ENCODE peak calls at places on chromosomes 7 and 10, in eight cellular contexts. W is thoracic aorta; M is HCT116; D is cardiac muscle cell; R is GM23338; I is mammary epithelial cell; H is CD8-positive, alpha-beta T cell; S is HAP-1. K is an unnamed sample.
A peak's percentile ranks its signal among the peaks of the same experiment; 100 is the strongest.

GRCh38 chr10:74150151-74151056 is at the start of gene AP3M1:
- DNase-seq in W (peak; percentile 55), M (no peak), D (no peak), R (peak; percentile 97), I (peak; percentile 84), H (peak; percentile 81), S (no peak), K (no peak)

GRCh38 chr10:11517150-11517549 is 94.3 kb downstream of the USP6NL start:
- DNase-seq in W (no peak), M (no peak), D (no peak), R (no peak), I (peak; percentile 42), H (no peak), S (no peak), K (no peak)

GRCh38 chr7:7553386-7553785 is 13.3 kb upstream of the MIOS start:
- DNase-seq in W (no peak), M (no peak), D (no peak), R (no peak), I (no peak), H (no peak), S (no peak), K (no peak)

GRCh38 chr7:104179178-104179577 is 28.6 kb downstream of the ORC5 start:
- DNase-seq in W (no peak), M (no peak), D (no peak), R (peak; percentile 50), I (no peak), H (no peak), S (no peak), K (no peak)

GRCh38 chr10:17479822-17480221 is 25.4 kb upstream of the ST8SIA6 start:
- DNase-seq in W (no peak), M (no peak), D (no peak), R (no peak), I (no peak), H (no peak), S (no peak), K (no peak)

GRCh38 chr10:46106410-46107255 is 60.6 kb upstream of the MSMB start:
- DNase-seq in W (no peak), M (peak; percentile 21), D (peak; percentile 77), R (peak; percentile 86), I (peak; percentile 39), H (peak; percentile 46), S (peak; percentile 55), K (peak; percentile 43)

GRCh38 chr7:75968561-75969001 is 25.8 kb downstream of the TMEM120A start:
- DNase-seq in W (no peak), M (no peak), D (no peak), R (no peak), I (no peak), H (no peak), S (no peak), K (no peak)

GRCh38 chr10:43316988-43317387 is 50.1 kb upstream of the RASGEF1A start:
- DNase-seq in W (no peak), M (no peak), D (no peak), R (peak; percentile 38), I (no peak), H (no peak), S (no peak), K (no peak)

GRCh38 chr7:39407139-39407538 is 159.1 kb upstream of the YAE1 start:
- DNase-seq in W (no peak), M (no peak), D (peak; percentile 8), R (no peak), I (no peak), H (no peak), S (no peak), K (no peak)

GRCh38 chr10:649798-650690 is 39.4 kb downstream of the DIP2C start:
- DNase-seq in W (no peak), M (no peak), D (no peak), R (no peak), I (no peak), H (no peak), S (no peak), K (no peak)

GRCh38 chr10:88933584-88933983 is 19.0 kb downstream of the ACTA2 start:
- DNase-seq in W (no peak), M (no peak), D (no peak), R (no peak), I (no peak), H (no peak), S (no peak), K (no peak)

GRCh38 chr10:73858013-73858708 is 16.2 kb downstream of the CAMK2G start:
- DNase-seq in W (no peak), M (no peak), D (no peak), R (no peak), I (no peak), H (no peak), S (no peak), K (no peak)

GRCh38 chr7:43693687-43694398 is 35.5 kb downstream of the COA1 start:
- DNase-seq in W (no peak), M (peak; percentile 32), D (peak; percentile 49), R (no peak), I (peak; percentile 42), H (no peak), S (no peak), K (no peak)

GRCh38 chr7:118306771-118307170 is 82.3 kb downstream of the ANKRD7 start:
- DNase-seq in W (no peak), M (no peak), D (peak; percentile 2), R (no peak), I (no peak), H (no peak), S (no peak), K (no peak)

GRCh38 chr10:126191192-126191591 is 197.1 kb downstream of the ADAM12 start:
- DNase-seq in W (no peak), M (no peak), D (no peak), R (no peak), I (no peak), H (no peak), S (no peak), K (no peak)

GRCh38 chr10:79053081-79053434 is 15.7 kb upstream of the ZMIZ1 start:
- DNase-seq in W (no peak), M (no peak), D (no peak), R (no peak), I (no peak), H (no peak), S (no peak), K (no peak)
- H3K4me1 ChIP-seq in W (no peaks in the 10 kb centered on the region), M (peaks cover 2% of the 10 kb centered on the region), D (peaks cover 20% of the 10 kb centered on the region), R (peaks cover 24% of the 10 kb centered on the region), I (peaks cover 14% of the 10 kb centered on the region), H (peaks cover 30% of the 10 kb centered on the region), S (peaks cover 5% of the 10 kb centered on the region), K (peaks cover 40% of the 10 kb centered on the region)

GRCh38 chr10:70834448-70835151 is 18.9 kb downstream of the SGPL1 start:
- DNase-seq in W (no peak), M (no peak), D (no peak), R (no peak), I (no peak), H (no peak), S (no peak), K (no peak)

GRCh38 chr10:70832852-70833542 is 17.2 kb downstream of the SGPL1 start:
- DNase-seq in W (no peak), M (no peak), D (peak; percentile 92), R (no peak), I (peak; percentile 93), H (no peak), S (no peak), K (no peak)

GRCh38 chr10:70829543-70829942 is 13.8 kb downstream of the SGPL1 start:
- DNase-seq in W (no peak), M (no peak), D (no peak), R (no peak), I (no peak), H (no peak), S (no peak), K (no peak)

GRCh38 chr10:70830185-70830584 is 14.4 kb downstream of the SGPL1 start:
- DNase-seq in W (no peak), M (no peak), D (no peak), R (no peak), I (peak; percentile 72), H (no peak), S (no peak), K (no peak)

DNA sequence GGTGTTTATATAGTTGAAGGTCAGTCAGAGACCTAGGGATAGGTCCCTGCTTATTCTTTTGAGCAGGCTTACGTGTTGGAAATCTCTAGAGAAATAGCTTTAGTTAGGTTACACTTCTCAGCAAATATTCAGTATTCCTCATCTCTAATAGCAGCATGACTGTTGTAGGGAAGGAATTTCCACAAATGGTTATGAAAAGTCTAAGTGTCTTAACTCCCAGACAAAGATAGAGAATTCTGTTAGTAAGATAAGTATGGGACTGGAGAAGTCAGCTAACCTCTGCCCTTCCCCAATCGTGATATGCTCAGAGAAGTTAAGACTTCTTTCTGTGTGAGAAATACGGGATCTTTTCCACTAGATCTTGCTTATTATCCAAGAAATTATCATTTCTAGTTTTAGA is 16.5 kb downstream of the SGPL1 start:
- DNase-seq in W (no peak), M (no peak), D (no peak), R (no peak), I (no peak), H (no peak), S (no peak), K (no peak)
- H3K4me1 ChIP-seq in W (peaks cover 15% of the 10 kb centered on the region), M (no peaks in the 10 kb centered on the region), D (peaks cover 89% of the 10 kb centered on the region), R (no peaks in the 10 kb centered on the region), I (peaks cover 35% of the 10 kb centered on the region), H (no peaks in the 10 kb centered on the region), S (no peaks in the 10 kb centered on the region), K (no peaks in the 10 kb centered on the region)

GRCh38 chr10:94010116-94010515 is 16.4 kb downstream of the PLCE1 start:
- DNase-seq in W (no peak), M (no peak), D (no peak), R (no peak), I (no peak), H (no peak), S (no peak), K (no peak)

GRCh38 chr10:94016727-94017714 is 23.3 kb downstream of the PLCE1 start:
- DNase-seq in W (no peak), M (no peak), D (no peak), R (peak; percentile 68), I (no peak), H (no peak), S (no peak), K (no peak)

GRCh38 chr10:94010886-94011285 is 17.2 kb downstream of the PLCE1 start:
- DNase-seq in W (no peak), M (no peak), D (no peak), R (no peak), I (no peak), H (no peak), S (no peak), K (no peak)

GRCh38 chr10:94011296-94011695 is 17.6 kb downstream of the PLCE1 start:
- DNase-seq in W (no peak), M (no peak), D (no peak), R (no peak), I (no peak), H (no peak), S (no peak), K (no peak)

GRCh38 chr10:94012834-94013830 is 19.4 kb downstream of the PLCE1 start:
- DNase-seq in W (no peak), M (no peak), D (no peak), R (no peak), I (no peak), H (no peak), S (no peak), K (no peak)
- H3K4me1 ChIP-seq in W (peaks cover 4% of the 10 kb centered on the region), M (no peaks in the 10 kb centered on the region), D (no peaks in the 10 kb centered on the region), R (peaks cover 17% of the 10 kb centered on the region), I (no peaks in the 10 kb centered on the region), H (no peaks in the 10 kb centered on the region), S (no peaks in the 10 kb centered on the region), K (no peaks in the 10 kb centered on the region)

GRCh38 chr10:14659626-14660196 is 115.0 kb downstream of the FAM107B start:
- DNase-seq in W (no peak), M (no peak), D (peak; percentile 42), R (no peak), I (no peak), H (peak; percentile 19), S (no peak), K (peak; percentile 61)
- H3K4me1 ChIP-seq in W (peaks cover 2% of the 10 kb centered on the region), M (peaks cover 12% of the 10 kb centered on the region), D (peaks cover 4% of the 10 kb centered on the region), R (peaks cover 7% of the 10 kb centered on the region), I (peaks cover 21% of the 10 kb centered on the region), H (peaks cover 26% of the 10 kb centered on the region), S (no peaks in the 10 kb centered on the region), K (peaks cover 65% of the 10 kb centered on the region)

GRCh38 chr7:36188266-36188665 is 35.2 kb downstream of the EEPD1 start:
- DNase-seq in W (no peak), M (no peak), D (no peak), R (no peak), I (no peak), H (no peak), S (no peak), K (no peak)
- H3K4me1 ChIP-seq in W (peaks cover 39% of the 10 kb centered on the region), M (no peaks in the 10 kb centered on the region), D (peaks cover 24% of the 10 kb centered on the region), R (no peaks in the 10 kb centered on the region), I (no peaks in the 10 kb centered on the region), H (no peaks in the 10 kb centered on the region), S (no peaks in the 10 kb centered on the region), K (no peaks in the 10 kb centered on the region)